ENCODE peak calls at places on chromosomes 5 and 9, in five cellular contexts. K, T, R, Z and V are unnamed samples.

GRCh38 chr5:2131196-2131595 is 248.5 kb upstream of the IRX4 start:
- DNase-seq in K (peak; percentile 52), T (no peak), R (no peak), Z (no peak), V (peak; percentile 41)

GRCh38 chr9:81317223-81317622 is 372.1 kb downstream of the TLE1 start:
- DNase-seq in K (no peak), T (no peak), R (no peak), Z (no peak), V (no peak)

GRCh38 chr9:70439991-70440706 is 25.7 kb upstream of the KLF9 start:
- DNase-seq in K (no peak), T (no peak), R (no peak), Z (no peak), V (no peak)

GRCh38 chr5:179112469-179113142 is 52.4 kb downstream of the ZNF354C start:
- DNase-seq in K (peak; percentile 7), T (no peak), R (no peak), Z (no peak), V (no peak)

GRCh38 chr5:82470185-82470584 is 192.0 kb upstream of the RPS23 start:
- DNase-seq in K (no peak), T (no peak), R (no peak), Z (no peak), V (no peak)

GRCh38 chr9:100354121-100354800 is 1.5 kb upstream of the TEX10 start:
- DNase-seq in K (no peak), T (no peak), R (no peak), Z (no peak), V (no peak)

GRCh38 chr9:19828586-19828985 is 39.7 kb upstream of the SLC24A2 start:
- DNase-seq in K (no peak), T (no peak), R (no peak), Z (no peak), V (no peak)

GRCh38 chr5:53256746-53257145 is 147.2 kb upstream of the MOCS2 start:
- DNase-seq in K (peak; percentile 59), T (no peak), R (no peak), Z (no peak), V (no peak)

GRCh38 chr5:67206381-67207328 is 10.1 kb upstream of the CD180 start:
- DNase-seq in K (no peak), T (peak; percentile 68), R (no peak), Z (peak; percentile 82), V (peak; percentile 54)

GRCh38 chr5:116289276-116289675 is 204.5 kb downstream of the COMMD10 start:
- DNase-seq in K (no peak), T (no peak), R (no peak), Z (no peak), V (no peak)

GRCh38 chr5:178527458-178528307 is 62.5 kb downstream of the COL23A1 start:
- DNase-seq in K (peak; percentile 71), T (no peak), R (no peak), Z (no peak), V (no peak)

GRCh38 chr5:13470975-13471374 is 473.5 kb downstream of the DNAH5 start:
- DNase-seq in K (no peak), T (no peak), R (no peak), Z (no peak), V (no peak)

GRCh38 chr9:89312154-89312616 is 1.2 kb downstream of the CKS2 start:
- DNase-seq in K (no peak), T (no peak), R (no peak), Z (no peak), V (no peak)
- H3K36me3 ChIP-seq in K (no peaks in the 10 kb centered on the region), T (peaks cover 4% of the 10 kb centered on the region), R (no peaks in the 10 kb centered on the region), Z (no peaks in the 10 kb centered on the region), V (peaks cover 55% of the 10 kb centered on the region)

DNA sequence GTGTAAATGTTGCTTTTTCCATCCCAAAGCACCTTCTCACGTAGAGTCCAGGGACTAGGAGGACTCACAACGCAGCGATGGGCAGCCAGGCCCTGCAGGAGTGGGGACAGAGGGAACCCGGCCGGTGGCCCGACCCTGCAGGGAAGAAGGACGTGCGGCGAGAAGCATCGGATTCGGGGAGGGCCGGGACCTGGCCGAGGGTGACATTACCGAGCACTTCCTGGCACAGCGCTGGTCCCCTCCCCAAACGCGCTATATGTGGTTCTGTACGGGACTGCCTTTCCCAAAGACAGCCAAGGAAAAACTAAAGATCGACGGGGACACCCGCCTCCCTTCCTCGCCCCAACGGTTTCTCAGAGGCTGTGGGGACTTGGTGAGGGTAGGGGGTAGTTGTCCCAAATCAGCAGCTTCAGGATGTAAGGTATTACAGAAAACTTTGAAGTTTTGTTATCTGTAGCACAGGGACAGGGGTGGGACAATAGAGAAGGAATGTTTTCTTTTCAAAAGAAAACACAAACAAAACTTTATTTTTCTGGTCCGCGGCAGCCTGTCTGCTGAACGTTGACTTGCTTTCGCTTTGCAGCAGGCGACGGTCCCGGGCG is 887 bp upstream of the MAP3K1 start:
- DNase-seq in K (no peak), T (peak; percentile 74), R (peak; percentile 35), Z (peak; percentile 28), V (peak; percentile 44)
- H3K4me1 ChIP-seq in K (no peaks in the 10 kb centered on the region), T (peaks cover 34% of the 10 kb centered on the region), R (no peaks in the 10 kb centered on the region), Z (no peaks in the 10 kb centered on the region), V (peaks cover 31% of the 10 kb centered on the region)

DNA sequence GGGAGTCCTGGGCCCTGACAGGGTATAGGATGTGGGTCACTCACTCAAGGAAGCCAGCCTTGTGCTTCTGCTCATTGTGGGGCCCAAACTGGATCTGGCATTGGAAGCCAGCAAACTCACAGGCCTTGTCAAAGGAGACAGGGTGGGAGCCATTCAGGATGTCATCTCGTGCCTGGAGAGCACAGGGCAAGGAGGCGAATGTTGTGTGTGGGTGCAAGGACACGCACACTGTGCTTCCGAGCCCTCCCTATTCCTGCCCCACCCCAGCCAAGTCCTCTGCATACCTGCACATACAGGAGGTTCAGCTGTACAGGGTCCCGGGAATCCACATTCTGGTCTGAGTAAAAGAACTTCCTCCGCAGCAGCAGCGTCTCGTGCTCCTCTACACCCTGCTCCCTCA is 8.1 kb downstream of the TLN1 start:
- DNase-seq in K (no peak), T (no peak), R (no peak), Z (no peak), V (no peak)
- H3K36me3 ChIP-seq in K (peaks cover 72% of the 10 kb centered on the region), T (peaks cover 79% of the 10 kb centered on the region), R (peaks cover 77% of the 10 kb centered on the region), Z (peaks cover 75% of the 10 kb centered on the region), V (peaks cover 85% of the 10 kb centered on the region)

DNA sequence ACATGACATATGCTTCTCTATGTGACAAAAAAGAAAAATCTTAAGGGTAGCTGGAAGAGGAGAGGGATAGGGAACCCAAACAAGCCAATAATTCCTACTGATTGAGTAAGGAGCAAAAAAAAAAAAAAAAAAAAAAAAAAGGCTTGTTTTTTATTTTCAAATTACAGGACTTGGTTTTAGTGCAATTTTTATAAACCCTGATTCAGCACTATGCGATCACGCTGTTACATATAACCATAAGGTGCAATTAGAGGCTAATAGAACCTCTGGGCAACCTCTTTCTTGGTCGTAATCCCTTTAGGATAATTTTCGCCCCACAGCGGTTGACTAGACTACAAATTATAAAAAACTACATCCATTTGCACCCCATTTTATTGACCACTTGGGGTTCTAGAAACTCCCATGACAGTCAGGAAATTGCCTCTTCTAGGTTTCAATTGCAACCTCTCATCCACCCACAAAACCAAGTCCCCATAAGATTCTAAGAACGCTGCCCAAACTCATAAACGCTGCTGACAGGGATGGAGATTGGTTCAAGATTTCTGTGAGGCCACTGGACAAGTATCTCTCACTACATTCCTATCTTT is 44.2 kb upstream of the RAI14 start:
- DNase-seq in K (no peak), T (no peak), R (no peak), Z (no peak), V (no peak)
- H3K4me1 ChIP-seq in K (no peaks in the 10 kb centered on the region), T (peaks cover 18% of the 10 kb centered on the region), R (no peaks in the 10 kb centered on the region), Z (no peaks in the 10 kb centered on the region), V (peaks cover 36% of the 10 kb centered on the region)

GRCh38 chr5:69416699-69417098 is 1.8 kb downstream of the MARVELD2 start:
- DNase-seq in K (no peak), T (no peak), R (no peak), Z (no peak), V (no peak)
- H3K36me3 ChIP-seq in K (peaks cover 9% of the 10 kb centered on the region), T (peaks cover 23% of the 10 kb centered on the region), R (peaks cover 34% of the 10 kb centered on the region), Z (no peaks in the 10 kb centered on the region), V (peaks cover 16% of the 10 kb centered on the region)